ENCODE peak calls at places on chromosomes 3 and 15, in nine cellular contexts. One of them, this sample, is unnamed.

GRCh38 chr3:24451461-24452099 is 43.1 kb downstream of the THRB start:
- DNase-seq in WERI-Rb-1: no peak
- DNase-seq in osteocyte: no peak
- DNase-seq in activated gamma-delta T cell treated with Interleukin-2 at 50 U/mL for 16 hours: no peak
- DNase-seq in RCC 7860: no peak
- DNase-seq in NCI-H2107: no peak
- DNase-seq in A549: peak
- DNase-seq in NCI-H748 treated with DMSO at 0.1 percent for 48 hours: no peak
- DNase-seq in keratinocyte: no peak
- DNase-seq in this sample: no peak

GRCh38 chr15:59516655-59517461 is 78.9 kb downstream of the FAM81A start:
- DNase-seq in WERI-Rb-1: no peak
- DNase-seq in osteocyte: no peak
- DNase-seq in activated gamma-delta T cell treated with Interleukin-2 at 50 U/mL for 16 hours: no peak
- DNase-seq in RCC 7860: no peak
- DNase-seq in NCI-H2107: no peak
- DNase-seq in A549: no peak
- DNase-seq in NCI-H748 treated with DMSO at 0.1 percent for 48 hours: no peak
- DNase-seq in keratinocyte: no peak
- DNase-seq in this sample: no peak

GRCh38 chr15:80852676-80853075 is 73.5 kb downstream of the CEMIP start:
- DNase-seq in WERI-Rb-1: no peak
- DNase-seq in osteocyte: no peak
- DNase-seq in activated gamma-delta T cell treated with Interleukin-2 at 50 U/mL for 16 hours: no peak
- DNase-seq in RCC 7860: no peak
- DNase-seq in NCI-H2107: no peak
- DNase-seq in A549: no peak
- DNase-seq in NCI-H748 treated with DMSO at 0.1 percent for 48 hours: no peak
- DNase-seq in keratinocyte: no peak
- DNase-seq in this sample: no peak

GRCh38 chr3:139975592-139976360 is 40.8 kb downstream of the CLSTN2 start:
- DNase-seq in WERI-Rb-1: no peak
- DNase-seq in osteocyte: no peak
- DNase-seq in activated gamma-delta T cell treated with Interleukin-2 at 50 U/mL for 16 hours: no peak
- DNase-seq in RCC 7860: no peak
- DNase-seq in NCI-H2107: no peak
- DNase-seq in A549: no peak
- DNase-seq in NCI-H748 treated with DMSO at 0.1 percent for 48 hours: no peak
- DNase-seq in keratinocyte: no peak
- DNase-seq in this sample: no peak

GRCh38 chr15:34119291-34119690 is 17.4 kb downstream of the PGBD4 start:
- DNase-seq in WERI-Rb-1: peak
- DNase-seq in osteocyte: no peak
- DNase-seq in activated gamma-delta T cell treated with Interleukin-2 at 50 U/mL for 16 hours: no peak
- DNase-seq in RCC 7860: no peak
- DNase-seq in NCI-H2107: no peak
- DNase-seq in A549: peak
- DNase-seq in NCI-H748 treated with DMSO at 0.1 percent for 48 hours: no peak
- DNase-seq in keratinocyte: no peak
- DNase-seq in this sample: no peak

GRCh38 chr3:142904639-142905441 is 16.0 kb upstream of the PCOLCE2 start:
- DNase-seq in WERI-Rb-1: peak
- DNase-seq in osteocyte: no peak
- DNase-seq in activated gamma-delta T cell treated with Interleukin-2 at 50 U/mL for 16 hours: no peak
- DNase-seq in RCC 7860: peak
- DNase-seq in NCI-H2107: no peak
- DNase-seq in A549: peak
- DNase-seq in NCI-H748 treated with DMSO at 0.1 percent for 48 hours: no peak
- DNase-seq in keratinocyte: no peak
- DNase-seq in this sample: no peak

GRCh38 chr3:17489139-17489538 is 253.3 kb downstream of the TBC1D5 start:
- DNase-seq in WERI-Rb-1: no peak
- DNase-seq in osteocyte: no peak
- DNase-seq in activated gamma-delta T cell treated with Interleukin-2 at 50 U/mL for 16 hours: no peak
- DNase-seq in RCC 7860: no peak
- DNase-seq in NCI-H2107: no peak
- DNase-seq in A549: no peak
- DNase-seq in NCI-H748 treated with DMSO at 0.1 percent for 48 hours: no peak
- DNase-seq in keratinocyte: no peak
- DNase-seq in this sample: no peak

GRCh38 chr3:90184861-90185260 is 1077.4 kb downstream of the EPHA3 start:
- DNase-seq in WERI-Rb-1: no peak
- DNase-seq in osteocyte: no peak
- DNase-seq in activated gamma-delta T cell treated with Interleukin-2 at 50 U/mL for 16 hours: no peak
- DNase-seq in RCC 7860: peak
- DNase-seq in NCI-H2107: no peak
- DNase-seq in A549: peak
- DNase-seq in NCI-H748 treated with DMSO at 0.1 percent for 48 hours: no peak
- DNase-seq in keratinocyte: no peak
- DNase-seq in this sample: no peak

GRCh38 chr15:72790302-72790955 is 6.9 kb upstream of the ADPGK start:
- DNase-seq in WERI-Rb-1: no peak
- DNase-seq in osteocyte: no peak
- DNase-seq in activated gamma-delta T cell treated with Interleukin-2 at 50 U/mL for 16 hours: no peak
- DNase-seq in RCC 7860: no peak
- DNase-seq in NCI-H2107: no peak
- DNase-seq in A549: no peak
- DNase-seq in NCI-H748 treated with DMSO at 0.1 percent for 48 hours: no peak
- DNase-seq in keratinocyte: no peak
- DNase-seq in this sample: no peak

GRCh38 chr3:60010778-60011177 is 961.0 kb upstream of the CFAP20DC start:
- DNase-seq in WERI-Rb-1: no peak
- DNase-seq in osteocyte: no peak
- DNase-seq in activated gamma-delta T cell treated with Interleukin-2 at 50 U/mL for 16 hours: peak
- DNase-seq in RCC 7860: no peak
- DNase-seq in NCI-H2107: no peak
- DNase-seq in A549: no peak
- DNase-seq in NCI-H748 treated with DMSO at 0.1 percent for 48 hours: no peak
- DNase-seq in keratinocyte: no peak
- DNase-seq in this sample: no peak

GRCh38 chr3:12679468-12679867 is 15.6 kb upstream of the RAF1 start:
- DNase-seq in WERI-Rb-1: no peak
- DNase-seq in osteocyte: no peak
- DNase-seq in activated gamma-delta T cell treated with Interleukin-2 at 50 U/mL for 16 hours: no peak
- DNase-seq in RCC 7860: peak
- DNase-seq in NCI-H2107: no peak
- DNase-seq in A549: peak
- DNase-seq in NCI-H748 treated with DMSO at 0.1 percent for 48 hours: no peak
- DNase-seq in keratinocyte: no peak
- DNase-seq in this sample: no peak

GRCh38 chr3:143951351-143951971 is 20.2 kb upstream of the DIPK2A start:
- DNase-seq in WERI-Rb-1: peak
- DNase-seq in osteocyte: no peak
- DNase-seq in activated gamma-delta T cell treated with Interleukin-2 at 50 U/mL for 16 hours: peak
- DNase-seq in RCC 7860: no peak
- DNase-seq in NCI-H2107: no peak
- DNase-seq in A549: peak
- DNase-seq in NCI-H748 treated with DMSO at 0.1 percent for 48 hours: no peak
- DNase-seq in keratinocyte: no peak
- DNase-seq in this sample: no peak

GRCh38 chr3:64387688-64388087 is 162.4 kb upstream of the PRICKLE2 start:
- DNase-seq in WERI-Rb-1: no peak
- DNase-seq in osteocyte: no peak
- DNase-seq in activated gamma-delta T cell treated with Interleukin-2 at 50 U/mL for 16 hours: no peak
- DNase-seq in RCC 7860: no peak
- DNase-seq in NCI-H2107: no peak
- DNase-seq in A549: no peak
- DNase-seq in NCI-H748 treated with DMSO at 0.1 percent for 48 hours: no peak
- DNase-seq in keratinocyte: no peak
- DNase-seq in this sample: no peak

GRCh38 chr3:141076821-141077571 is 25.8 kb downstream of the SPSB4 start:
- DNase-seq in WERI-Rb-1: peak
- DNase-seq in osteocyte: no peak
- DNase-seq in activated gamma-delta T cell treated with Interleukin-2 at 50 U/mL for 16 hours: no peak
- DNase-seq in RCC 7860: no peak
- DNase-seq in NCI-H2107: peak
- DNase-seq in A549: no peak
- DNase-seq in NCI-H748 treated with DMSO at 0.1 percent for 48 hours: peak
- DNase-seq in keratinocyte: no peak
- DNase-seq in this sample: no peak

GRCh38 chr3:22792533-22792932 is 410.6 kb upstream of the UBE2E2 start:
- DNase-seq in WERI-Rb-1: no peak
- DNase-seq in osteocyte: no peak
- DNase-seq in activated gamma-delta T cell treated with Interleukin-2 at 50 U/mL for 16 hours: no peak
- DNase-seq in RCC 7860: no peak
- DNase-seq in NCI-H2107: no peak
- DNase-seq in A549: no peak
- DNase-seq in NCI-H748 treated with DMSO at 0.1 percent for 48 hours: no peak
- DNase-seq in keratinocyte: no peak
- DNase-seq in this sample: no peak

GRCh38 chr15:39788108-39788507 is 5.5 kb upstream of the FSIP1 start:
- DNase-seq in WERI-Rb-1: no peak
- DNase-seq in osteocyte: no peak
- DNase-seq in activated gamma-delta T cell treated with Interleukin-2 at 50 U/mL for 16 hours: no peak
- DNase-seq in RCC 7860: no peak
- DNase-seq in NCI-H2107: no peak
- DNase-seq in A549: no peak
- DNase-seq in NCI-H748 treated with DMSO at 0.1 percent for 48 hours: no peak
- DNase-seq in keratinocyte: no peak
- DNase-seq in this sample: no peak

GRCh38 chr3:159987291-159987711 is 1.3 kb upstream of the IL12A start:
- DNase-seq in WERI-Rb-1: peak
- DNase-seq in osteocyte: no peak
- DNase-seq in activated gamma-delta T cell treated with Interleukin-2 at 50 U/mL for 16 hours: no peak
- DNase-seq in RCC 7860: peak
- DNase-seq in NCI-H2107: peak
- DNase-seq in A549: peak
- DNase-seq in NCI-H748 treated with DMSO at 0.1 percent for 48 hours: no peak
- DNase-seq in keratinocyte: no peak
- DNase-seq in this sample: no peak

GRCh38 chr15:88491158-88491557 is 23.6 kb downstream of the MRPS11 start:
- DNase-seq in WERI-Rb-1: no peak
- DNase-seq in osteocyte: no peak
- DNase-seq in activated gamma-delta T cell treated with Interleukin-2 at 50 U/mL for 16 hours: no peak
- DNase-seq in RCC 7860: no peak
- DNase-seq in NCI-H2107: no peak
- DNase-seq in A549: no peak
- DNase-seq in NCI-H748 treated with DMSO at 0.1 percent for 48 hours: no peak
- DNase-seq in keratinocyte: no peak
- DNase-seq in this sample: no peak

GRCh38 chr3:129502641-129503386 is 25.6 kb upstream of the RHO start:
- DNase-seq in WERI-Rb-1: no peak
- DNase-seq in osteocyte: no peak
- DNase-seq in activated gamma-delta T cell treated with Interleukin-2 at 50 U/mL for 16 hours: no peak
- DNase-seq in RCC 7860: no peak
- DNase-seq in NCI-H2107: peak
- DNase-seq in A549: no peak
- DNase-seq in NCI-H748 treated with DMSO at 0.1 percent for 48 hours: no peak
- DNase-seq in keratinocyte: no peak
- DNase-seq in this sample: no peak

GRCh38 chr15:32668942-32669341 is 27.4 kb downstream of the SCG5 start:
- DNase-seq in WERI-Rb-1: peak
- DNase-seq in osteocyte: no peak
- DNase-seq in activated gamma-delta T cell treated with Interleukin-2 at 50 U/mL for 16 hours: no peak
- DNase-seq in RCC 7860: no peak
- DNase-seq in NCI-H2107: no peak
- DNase-seq in A549: no peak
- DNase-seq in NCI-H748 treated with DMSO at 0.1 percent for 48 hours: no peak
- DNase-seq in keratinocyte: no peak
- DNase-seq in this sample: no peak

GRCh38 chr15:90402230-90402629 is 14.2 kb downstream of the IQGAP1 start:
- DNase-seq in WERI-Rb-1: no peak
- DNase-seq in osteocyte: no peak
- DNase-seq in activated gamma-delta T cell treated with Interleukin-2 at 50 U/mL for 16 hours: no peak
- DNase-seq in RCC 7860: peak
- DNase-seq in NCI-H2107: no peak
- DNase-seq in A549: peak
- DNase-seq in NCI-H748 treated with DMSO at 0.1 percent for 48 hours: no peak
- DNase-seq in keratinocyte: peak
- DNase-seq in this sample: no peak

GRCh38 chr15:70423267-70423666 is 325.6 kb upstream of the TLE3 start:
- DNase-seq in WERI-Rb-1: no peak
- DNase-seq in osteocyte: no peak
- DNase-seq in activated gamma-delta T cell treated with Interleukin-2 at 50 U/mL for 16 hours: no peak
- DNase-seq in RCC 7860: no peak
- DNase-seq in NCI-H2107: no peak
- DNase-seq in A549: no peak
- DNase-seq in NCI-H748 treated with DMSO at 0.1 percent for 48 hours: no peak
- DNase-seq in keratinocyte: no peak
- DNase-seq in this sample: no peak

GRCh38 chr3:161890147-161890625 is 393.6 kb downstream of the OTOL1 start:
- DNase-seq in WERI-Rb-1: no peak
- DNase-seq in osteocyte: no peak
- DNase-seq in activated gamma-delta T cell treated with Interleukin-2 at 50 U/mL for 16 hours: no peak
- DNase-seq in RCC 7860: peak
- DNase-seq in NCI-H2107: no peak
- DNase-seq in A549: peak
- DNase-seq in NCI-H748 treated with DMSO at 0.1 percent for 48 hours: no peak
- DNase-seq in keratinocyte: no peak
- DNase-seq in this sample: no peak

GRCh38 chr15:89034305-89034704 is 54.0 kb upstream of the ABHD2 start:
- DNase-seq in WERI-Rb-1: no peak
- DNase-seq in osteocyte: no peak
- DNase-seq in activated gamma-delta T cell treated with Interleukin-2 at 50 U/mL for 16 hours: no peak
- DNase-seq in RCC 7860: no peak
- DNase-seq in NCI-H2107: no peak
- DNase-seq in A549: peak
- DNase-seq in NCI-H748 treated with DMSO at 0.1 percent for 48 hours: no peak
- DNase-seq in keratinocyte: no peak
- DNase-seq in this sample: no peak

GRCh38 chr15:31248951-31249350 is 77.7 kb upstream of the KLF13 start:
- DNase-seq in WERI-Rb-1: no peak
- DNase-seq in osteocyte: no peak
- DNase-seq in activated gamma-delta T cell treated with Interleukin-2 at 50 U/mL for 16 hours: no peak
- DNase-seq in RCC 7860: no peak
- DNase-seq in NCI-H2107: no peak
- DNase-seq in A549: no peak
- DNase-seq in NCI-H748 treated with DMSO at 0.1 percent for 48 hours: no peak
- DNase-seq in keratinocyte: no peak
- DNase-seq in this sample: no peak

GRCh38 chr3:197333901-197334639 is 35.7 kb upstream of the DLG1 start:
- DNase-seq in WERI-Rb-1: peak
- DNase-seq in osteocyte: peak
- DNase-seq in activated gamma-delta T cell treated with Interleukin-2 at 50 U/mL for 16 hours: no peak
- DNase-seq in RCC 7860: peak
- DNase-seq in NCI-H2107: peak
- DNase-seq in A549: no peak
- DNase-seq in NCI-H748 treated with DMSO at 0.1 percent for 48 hours: no peak
- DNase-seq in keratinocyte: no peak
- DNase-seq in this sample: no peak

GRCh38 chr3:123025642-123026521 is 1.7 kb downstream of the SEMA5B start:
- DNase-seq in WERI-Rb-1: no peak
- DNase-seq in osteocyte: no peak
- DNase-seq in activated gamma-delta T cell treated with Interleukin-2 at 50 U/mL for 16 hours: no peak
- DNase-seq in RCC 7860: no peak
- DNase-seq in NCI-H2107: no peak
- DNase-seq in A549: no peak
- DNase-seq in NCI-H748 treated with DMSO at 0.1 percent for 48 hours: no peak
- DNase-seq in keratinocyte: no peak
- DNase-seq in this sample: no peak

GRCh38 chr3:113948015-113948917 is 453 bp downstream of the ZDHHC23 start:
- DNase-seq in WERI-Rb-1: peak
- DNase-seq in osteocyte: no peak
- DNase-seq in activated gamma-delta T cell treated with Interleukin-2 at 50 U/mL for 16 hours: no peak
- DNase-seq in RCC 7860: no peak
- DNase-seq in NCI-H2107: no peak
- DNase-seq in A549: peak
- DNase-seq in NCI-H748 treated with DMSO at 0.1 percent for 48 hours: peak
- DNase-seq in keratinocyte: no peak
- DNase-seq in this sample: no peak

GRCh38 chr15:101478701-101479341 is 10.7 kb downstream of the PCSK6 start:
- DNase-seq in WERI-Rb-1: no peak
- DNase-seq in osteocyte: no peak
- DNase-seq in activated gamma-delta T cell treated with Interleukin-2 at 50 U/mL for 16 hours: no peak
- DNase-seq in RCC 7860: no peak
- DNase-seq in NCI-H2107: no peak
- DNase-seq in A549: no peak
- DNase-seq in NCI-H748 treated with DMSO at 0.1 percent for 48 hours: no peak
- DNase-seq in keratinocyte: no peak
- DNase-seq in this sample: no peak

GRCh38 chr3:5054098-5054497 is 68.0 kb upstream of the ARL8B start:
- DNase-seq in WERI-Rb-1: no peak
- DNase-seq in osteocyte: no peak
- DNase-seq in activated gamma-delta T cell treated with Interleukin-2 at 50 U/mL for 16 hours: no peak
- DNase-seq in RCC 7860: no peak
- DNase-seq in NCI-H2107: no peak
- DNase-seq in A549: no peak
- DNase-seq in NCI-H748 treated with DMSO at 0.1 percent for 48 hours: no peak
- DNase-seq in keratinocyte: no peak
- DNase-seq in this sample: no peak

GRCh38 chr3:114674041-114674440 is 380.2 kb downstream of the TIGIT start:
- DNase-seq in WERI-Rb-1: no peak
- DNase-seq in osteocyte: no peak
- DNase-seq in activated gamma-delta T cell treated with Interleukin-2 at 50 U/mL for 16 hours: no peak
- DNase-seq in RCC 7860: no peak
- DNase-seq in NCI-H2107: no peak
- DNase-seq in A549: no peak
- DNase-seq in NCI-H748 treated with DMSO at 0.1 percent for 48 hours: no peak
- DNase-seq in keratinocyte: no peak
- DNase-seq in this sample: no peak

This sample was measured in type B pancreatic cell.